ENCODE peak calls at places on chromosome 9, in six cellular contexts. Y, O, G, I, H and M are unnamed samples.

GRCh38 chr9:134391319-134392231 is 65.3 kb downstream of the RXRA start:
- DNase-seq in Y (peak; percentile 71), O (peak; percentile 72), G (no peak), I (no peak), H (no peak), M (no peak)

GRCh38 chr9:132647355-132647754 is 22.4 kb downstream of the DDX31 start:
- DNase-seq in Y (no peak), O (no peak), G (no peak), I (peak; percentile 100), H (peak; percentile 99), M (no peak)

GRCh38 chr9:94948567-94949235 is 222.2 kb downstream of the AOPEP start:
- DNase-seq in Y (no peak), O (no peak), G (no peak), I (peak; percentile 40), H (peak; percentile 68), M (no peak)

GRCh38 chr9:72127753-72128152 is 21.5 kb upstream of the GDA start:
- DNase-seq in Y (no peak), O (no peak), G (no peak), I (no peak), H (no peak), M (no peak)

GRCh38 chr9:35658894-35659220 is 765 bp downstream of the CCDC107 start:
- DNase-seq in Y (no peak), O (no peak), G (no peak), I (peak; percentile 70), H (peak; percentile 70), M (no peak)

GRCh38 chr9:114823416-114823815 is 17.6 kb upstream of the TNFSF15 start:
- DNase-seq in Y (no peak), O (no peak), G (no peak), I (no peak), H (no peak), M (no peak)

GRCh38 chr9:1712861-1713260 is 302.3 kb upstream of the SMARCA2 start:
- DNase-seq in Y (no peak), O (peak; percentile 27), G (no peak), I (no peak), H (no peak), M (no peak)

GRCh38 chr9:125142560-125143376 is 560 bp downstream of the SCAI start:
- DNase-seq in Y (peak; percentile 16), O (no peak), G (no peak), I (no peak), H (no peak), M (no peak)

GRCh38 chr9:133916159-133916541 is 76.0 kb downstream of the VAV2 start:
- DNase-seq in Y (no peak), O (no peak), G (no peak), I (no peak), H (peak; percentile 85), M (no peak)

GRCh38 chr9:114130141-114130540 is 25.2 kb upstream of the COL27A1 start:
- DNase-seq in Y (no peak), O (no peak), G (no peak), I (no peak), H (no peak), M (no peak)

GRCh38 chr9:89428901-89429890 is 68.7 kb downstream of the SEMA4D start:
- DNase-seq in Y (peak; percentile 70), O (no peak), G (no peak), I (no peak), H (no peak), M (no peak)

GRCh38 chr9:108073823-108074222 is 584.3 kb upstream of the KLF4 start:
- DNase-seq in Y (no peak), O (no peak), G (no peak), I (no peak), H (no peak), M (no peak)

GRCh38 chr9:130670644-130671043 is 6.2 kb downstream of the PRDM12 start:
- DNase-seq in Y (no peak), O (no peak), G (no peak), I (peak; percentile 13), H (no peak), M (no peak)

GRCh38 chr9:137307255-137308101 is 5.4 kb upstream of the NRARP start:
- DNase-seq in Y (no peak), O (peak; percentile 79), G (no peak), I (no peak), H (no peak), M (no peak)

GRCh38 chr9:129866373-129867137 is 31.3 kb downstream of the USP20 start:
- DNase-seq in Y (peak; percentile 58), O (peak; percentile 41), G (no peak), I (no peak), H (no peak), M (no peak)

GRCh38 chr9:21964925-21965385 is 29.2 kb downstream of the CDKN2A start:
- DNase-seq in Y (peak; percentile 42), O (peak; percentile 88), G (no peak), I (no peak), H (peak; percentile 62), M (no peak)

DNA sequence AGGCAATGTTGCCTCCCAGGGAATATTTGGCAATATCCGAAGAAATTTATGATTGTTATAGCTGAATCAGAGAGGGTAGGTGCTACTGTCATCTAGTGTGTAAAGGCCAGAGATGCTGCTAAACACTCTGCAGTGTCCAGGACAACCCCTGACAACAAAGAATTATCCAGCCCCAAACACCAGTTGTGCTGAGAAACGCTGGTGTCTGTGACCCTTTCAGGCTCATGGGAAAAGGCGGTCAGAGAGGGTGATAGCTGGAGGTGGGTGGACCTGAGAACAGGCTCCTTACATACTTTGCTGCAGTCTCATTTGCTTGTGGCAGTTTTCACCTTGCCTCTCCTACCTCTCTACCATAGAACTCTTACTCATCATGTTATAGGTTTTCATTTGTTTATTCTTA is 295.3 kb upstream of the DMRT1 start:
- DNase-seq in Y (no peak), O (no peak), G (no peak), I (no peak), H (no peak), M (no peak)
- H3K27ac ChIP-seq in Y (no peak overlapping the region), O (peak overlapping the region; percentile 8), G (peak overlapping the region; percentile 79), I (no peak overlapping the region), H (no peak overlapping the region), M (peak overlapping the region; percentile 51)

GRCh38 chr9:17824191-17824926 is 245.5 kb downstream of the SH3GL2 start:
- DNase-seq in Y (no peak), O (no peak), G (no peak), I (peak; percentile 1), H (peak; percentile 43), M (no peak)
- H3K27ac ChIP-seq in Y (no peak overlapping the region), O (no peak overlapping the region), G (no peak overlapping the region), I (no peak overlapping the region), H (no peak overlapping the region), M (no peak overlapping the region)

GRCh38 chr9:8856686-8857329 is 1057.2 kb upstream of the DMAC1 start:
- DNase-seq in Y (no peak), O (no peak), G (no peak), I (no peak), H (peak; percentile 11), M (no peak)
- H3K27ac ChIP-seq in Y (no peak overlapping the region), O (peak overlapping the region; percentile 34), G (peak overlapping the region; percentile 48), I (no peak overlapping the region), H (no peak overlapping the region), M (peak overlapping the region; percentile 50)

GRCh38 chr9:15501803-15502202 is 9.0 kb downstream of the PSIP1 start:
- DNase-seq in Y (no peak), O (no peak), G (no peak), I (no peak), H (no peak), M (no peak)

GRCh38 chr9:15501179-15501578 is 9.6 kb downstream of the PSIP1 start:
- DNase-seq in Y (no peak), O (no peak), G (no peak), I (no peak), H (no peak), M (no peak)

GRCh38 chr9:15498246-15499018 is 12.3 kb downstream of the PSIP1 start:
- DNase-seq in Y (no peak), O (no peak), G (no peak), I (peak; percentile 6), H (no peak), M (no peak)

GRCh38 chr9:15499108-15499507 is 11.7 kb downstream of the PSIP1 start:
- DNase-seq in Y (no peak), O (no peak), G (no peak), I (no peak), H (no peak), M (no peak)
- H3K27ac ChIP-seq in Y (no peak overlapping the region), O (no peak overlapping the region), G (no peak overlapping the region), I (no peak overlapping the region), H (no peak overlapping the region), M (no peak overlapping the region)

GRCh38 chr9:121373401-121373769 is 3.3 kb upstream of the STOM start:
- DNase-seq in Y (no peak), O (no peak), G (no peak), I (peak; percentile 40), H (no peak), M (no peak)
- H3K27ac ChIP-seq in Y (no peak overlapping the region), O (peak overlapping the region; percentile 94), G (peak overlapping the region; percentile 96), I (peak overlapping the region; percentile 42), H (peak overlapping the region; percentile 30), M (peak overlapping the region; percentile 97)

GRCh38 chr9:127136081-127136879 is 13.8 kb upstream of the ANGPTL2 start:
- DNase-seq in Y (no peak), O (no peak), G (no peak), I (no peak), H (no peak), M (peak; percentile 86)
- H3K27ac ChIP-seq in Y (no peak overlapping the region), O (no peak overlapping the region), G (no peak overlapping the region), I (no peak overlapping the region), H (no peak overlapping the region), M (peak overlapping the region; percentile 92)

DNA sequence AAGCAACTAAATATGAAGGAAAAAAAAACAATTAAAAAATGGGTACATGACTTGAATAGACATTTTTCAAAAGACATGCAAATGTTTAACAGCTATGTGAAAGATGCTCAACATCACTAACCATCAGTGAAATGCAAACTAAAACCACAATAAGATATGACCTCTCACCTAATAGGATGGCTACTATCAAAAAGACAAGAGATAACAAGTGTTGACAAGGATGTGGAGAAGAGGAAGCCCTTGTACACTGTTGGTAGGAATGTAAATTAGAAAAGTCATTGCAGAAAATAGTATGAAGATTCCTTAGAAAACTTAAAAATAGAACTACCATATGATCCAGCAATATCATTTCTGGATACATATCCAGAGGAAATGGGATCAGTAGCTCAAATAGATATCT is 324.7 kb upstream of the TLE4 start:
- DNase-seq in Y (no peak), O (no peak), G (no peak), I (no peak), H (no peak), M (no peak)
- H3K27ac ChIP-seq in Y (no peak overlapping the region), O (no peak overlapping the region), G (no peak overlapping the region), I (no peak overlapping the region), H (no peak overlapping the region), M (no peak overlapping the region)

GRCh38 chr9:23663125-23663524 is 162.9 kb downstream of the ELAVL2 start:
- DNase-seq in Y (no peak), O (no peak), G (no peak), I (no peak), H (no peak), M (no peak)
- H3K27ac ChIP-seq in Y (no peak overlapping the region), O (no peak overlapping the region), G (no peak overlapping the region), I (no peak overlapping the region), H (no peak overlapping the region), M (no peak overlapping the region)

DNA sequence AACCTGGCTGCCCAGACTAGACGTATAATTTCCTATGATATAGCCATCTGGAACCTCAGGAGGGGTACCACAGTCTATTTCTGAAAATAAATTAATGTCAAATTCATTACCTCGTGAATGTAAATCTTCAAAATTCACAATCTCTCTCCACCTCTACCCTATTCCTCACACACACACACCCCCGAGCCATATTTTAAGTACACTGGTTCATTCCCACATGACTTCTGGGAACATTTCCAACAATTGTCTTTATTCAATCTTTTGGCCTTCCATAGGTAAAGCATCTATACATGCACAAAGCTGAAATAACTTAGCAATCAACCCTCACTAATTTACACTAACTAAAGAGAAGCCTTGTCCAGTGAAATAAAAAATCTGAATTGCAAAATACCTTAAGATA is 32.7 kb downstream of the SUSD1 start:
- DNase-seq in Y (no peak), O (no peak), G (no peak), I (no peak), H (no peak), M (no peak)
- H3K27ac ChIP-seq in Y (no peak overlapping the region), O (no peak overlapping the region), G (no peak overlapping the region), I (no peak overlapping the region), H (no peak overlapping the region), M (no peak overlapping the region)